ENCODE peak calls at places on chromosomes 16 and 17, in ten cellular contexts. T is pancreas, X is IMR-90, G is transverse colon, H is PC-3, F is upper lobe of right lung, S is A549, B is prostate gland, Y is heart left ventricle, W is cardiac muscle cell. I is an unnamed sample.

GRCh38 chr16:31214705-31215286 is 877 bp downstream of the TRIM72 start:
- DNase-seq in B (no peak), F (no peak), X (no peak), H (no peak), Y (no peak), S (no peak), W (no peak), T (no peak), G (no peak), I (no peak)

GRCh38 chr16:50519602-50520001 is 28.6 kb upstream of the NKD1 start:
- DNase-seq in H (no peak), S (no peak), T (no peak), B (no peak), W (no peak), X (no peak), F (no peak), G (no peak), Y (no peak), I (no peak)

GRCh38 chr17:77036136-77036840 is 104.5 kb upstream of the SEC14L1 start:
- DNase-seq in G (no peak), T (no peak), S (no peak), Y (no peak), W (no peak), B (no peak), H (no peak), F (no peak), X (no peak), I (no peak)

GRCh38 chr16:12063004-12063395 is 86.5 kb downstream of the SNX29 start:
- DNase-seq in H (no peak), S (no peak), G (no peak), W (no peak), Y (no peak), T (no peak), X (no peak), F (peak; percentile 62), B (no peak), I (no peak)

GRCh38 chr17:30309591-30309990 is 17.8 kb upstream of the BLMH start:
- DNase-seq in F (no peak), G (no peak), B (no peak), W (no peak), S (no peak), X (no peak), H (no peak), T (no peak), Y (no peak), I (no peak)

GRCh38 chr16:38941-39892 is 14.2 kb downstream of the POLR3K start:
- DNase-seq in G (peak; percentile 77), F (no peak), Y (no peak), H (peak; percentile 34), W (no peak), S (no peak), B (no peak), T (no peak), X (no peak), I (no peak)

GRCh38 chr16:87320510-87321227 is 3.5 kb upstream of the C16orf95 start:
- DNase-seq in X (no peak), B (no peak), T (no peak), W (no peak), H (no peak), S (no peak), Y (no peak), G (no peak), F (no peak), I (no peak)

GRCh38 chr17:43881758-43882505 is 25.4 kb downstream of the MPP2 start:
- DNase-seq in H (no peak), G (no peak), X (no peak), Y (no peak), F (no peak), B (no peak), T (no peak), S (no peak), W (no peak), I (no peak)

GRCh38 chr17:60193482-60193881 is 43.7 kb downstream of the CA4 start:
- DNase-seq in G (no peak), W (no peak), S (no peak), F (no peak), Y (no peak), H (no peak), B (no peak), T (no peak), X (no peak), I (no peak)

GRCh38 chr17:9790889-9791876 is at the start of gene DHRS7C:
- DNase-seq in H (no peak), W (peak; percentile 35), S (no peak), G (no peak), Y (peak; percentile 47), F (no peak), T (no peak), B (no peak), X (no peak), I (no peak)

GRCh38 chr17:17757944-17758343 is 76.7 kb downstream of the RAI1 start:
- DNase-seq in T (no peak), W (no peak), S (no peak), H (no peak), G (no peak), F (no peak), X (no peak), Y (no peak), B (no peak), I (no peak)

GRCh38 chr17:34652001-34652400 is 72.6 kb downstream of the TMEM132E start:
- DNase-seq in T (no peak), S (no peak), F (no peak), Y (no peak), G (no peak), W (no peak), X (no peak), H (no peak), B (no peak), I (no peak)

GRCh38 chr17:30950189-30950588 is 20.6 kb upstream of the RNF135 start:
- DNase-seq in B (no peak), W (no peak), H (no peak), Y (no peak), S (no peak), X (no peak), T (no peak), F (no peak), G (no peak), I (no peak)

GRCh38 chr17:1582374-1582773 is 19.8 kb upstream of the PITPNA start:
- DNase-seq in S (no peak), Y (no peak), F (no peak), H (no peak), W (no peak), X (no peak), G (no peak), B (no peak), T (no peak), I (no peak)

GRCh38 chr16:83475108-83475507 is 332.7 kb upstream of the HSBP1 start:
- DNase-seq in G (no peak), T (no peak), F (no peak), W (peak; percentile 7), S (no peak), B (no peak), H (peak; percentile 5), Y (no peak), X (peak; percentile 35), I (no peak)

DNA sequence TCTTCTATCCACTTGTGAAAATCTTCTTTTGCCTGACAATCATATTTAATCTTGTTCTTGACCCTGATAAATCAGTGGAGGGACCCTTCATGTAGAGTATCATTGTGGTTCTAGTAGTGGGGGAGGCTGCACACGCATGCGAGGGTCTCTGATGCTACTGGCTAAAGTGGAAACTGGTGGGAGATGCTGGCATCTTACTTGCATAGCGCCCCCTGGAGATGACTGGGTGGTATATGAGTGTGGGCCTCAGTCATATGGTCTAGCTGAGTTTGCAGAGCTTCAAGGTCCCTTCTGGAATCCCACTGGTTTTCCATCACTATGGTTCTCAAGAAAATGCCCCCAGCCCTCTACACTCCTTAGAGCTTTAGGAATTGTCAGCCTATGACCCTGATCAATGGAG is 236.4 kb upstream of the AXIN2 start:
- DNase-seq in G (no peak), W (peak; percentile 19), X (no peak), F (no peak), T (no peak), B (no peak), H (peak; percentile 12), S (no peak), Y (no peak), I (no peak)
- TF ChIP-seq CTCF in G (no peak), W (peak; percentile 51), X (no peak), F (no peak), T (no peak), B (no peak), H (peak; percentile 67), S (no peak), Y (no peak), I (no peak)

GRCh38 chr17:81601525-81602120 is 35.3 kb downstream of the NPLOC4 start:
- DNase-seq in W (peak; percentile 71), Y (no peak), X (peak; percentile 78), T (no peak), F (no peak), H (peak; percentile 84), B (peak; percentile 52), G (peak; percentile 31), S (peak; percentile 80), I (peak; percentile 67)
- H3K27ac ChIP-seq in W (no peak overlapping the region), Y (no peak overlapping the region), X (no peak overlapping the region), T (no peak overlapping the region), F (no peak overlapping the region), H (no peak overlapping the region), B (no peak overlapping the region), G (no peak overlapping the region), S (peak overlapping the region; percentile 63), I (no peak overlapping the region)

DNA sequence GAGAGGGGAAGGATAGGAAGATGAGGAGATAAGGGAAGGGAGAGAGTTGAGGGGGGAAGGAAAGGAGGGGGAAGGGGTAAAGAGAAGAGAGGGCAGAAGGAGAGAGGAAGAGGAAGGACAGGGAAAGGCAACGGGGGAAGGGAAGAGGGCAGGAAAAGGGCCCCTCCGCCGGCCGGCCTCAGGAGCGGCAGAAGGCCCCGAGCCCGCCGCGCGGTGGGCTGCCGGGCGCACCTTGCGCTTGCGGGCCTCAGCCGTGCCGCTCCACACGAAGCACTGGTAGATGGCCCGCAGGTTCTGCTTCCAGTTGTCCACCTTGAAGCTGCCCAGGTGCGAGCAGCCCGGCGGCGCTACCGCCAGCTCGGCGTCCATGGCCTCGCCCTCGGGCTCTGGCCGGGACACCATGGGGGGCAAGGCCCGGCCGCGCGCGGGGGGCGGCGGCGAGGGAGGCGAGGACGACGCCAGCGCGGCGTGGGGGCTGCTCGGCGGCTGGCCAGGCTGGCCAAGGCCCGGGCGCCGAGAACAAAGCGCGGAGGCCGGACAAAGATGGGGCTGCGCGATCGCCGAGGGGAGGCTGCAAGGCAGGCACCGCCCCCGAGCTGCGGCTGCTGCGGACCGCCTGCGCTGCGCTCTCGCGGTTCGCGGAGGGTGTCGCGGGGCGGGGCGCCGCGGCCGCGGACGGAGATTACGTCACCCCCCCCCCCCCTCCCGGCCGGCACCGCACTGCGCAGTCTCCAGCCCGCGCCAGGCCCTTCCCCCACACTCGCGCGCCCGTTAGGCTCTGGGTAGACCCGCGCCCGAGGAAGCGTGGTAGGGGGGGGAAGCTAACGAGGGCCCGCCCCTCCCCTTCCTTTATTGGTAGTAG is at the start of gene USP22:
- DNase-seq in B (peak; percentile 13), S (peak; percentile 76), F (no peak), G (no peak), Y (no peak), X (no peak), W (peak; percentile 52), H (no peak), T (no peak), I (peak; percentile 94)
- TF ChIP-seq CTCF in B (no peak), S (no peak), F (no peak), G (no peak), Y (no peak), X (no peak), W (no peak), H (no peak), T (no peak), I (no peak)

DNA sequence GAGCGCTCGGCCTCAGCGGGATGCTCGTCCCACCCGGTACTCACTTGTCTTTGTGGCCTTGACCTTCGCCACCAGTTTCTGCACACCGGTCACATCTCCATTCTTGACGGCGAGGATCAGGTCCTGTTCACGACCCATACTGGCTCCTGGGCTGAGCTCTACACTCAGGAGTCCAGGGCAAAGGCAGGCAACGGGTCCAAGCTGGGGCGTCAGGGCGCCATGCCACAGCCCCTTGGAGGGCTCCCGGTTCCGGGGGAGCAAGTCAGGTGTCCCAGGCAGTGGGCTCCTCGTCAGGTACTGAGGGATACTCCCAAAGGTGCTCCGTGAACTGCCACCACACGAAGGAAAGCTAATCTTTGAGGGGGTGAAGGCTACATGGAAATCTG is 1.7 kb downstream of the CASKIN2 start:
- DNase-seq in Y (no peak), T (no peak), X (no peak), F (peak; percentile 60), H (no peak), W (no peak), B (no peak), G (no peak), S (no peak), I (no peak)
- H3K27ac ChIP-seq in Y (peak overlapping the region; percentile 94), T (peak overlapping the region; percentile 55), X (no peak overlapping the region), F (peak overlapping the region; percentile 73), H (no peak overlapping the region), W (no peak overlapping the region), B (peak overlapping the region; percentile 75), G (peak overlapping the region; percentile 89), S (peak overlapping the region; percentile 98), I (peak overlapping the region; percentile 86)